ENCODE peak calls at places on chromosomes 1 and 21, in eight cellular contexts. T is DMS53; D is amniotic stem cell; R is endothelial cell; Y is mammary epithelial cell; A is RCC 7860; B is naive thymus-derived CD4-positive, alpha-beta T cell; C is MM.1S. E is an unnamed sample.

GRCh38 chr1:41313661-41314131 is 47.5 kb upstream of the FOXO6 start:
- DNase-seq in T (peak), D (no peak), R (peak), Y (no peak), A (no peak), B (no peak), C (no peak), E (peak)

GRCh38 chr21:17441370-17441769 is 71.5 kb upstream of the CXADR start:
- DNase-seq in T (no peak), D (no peak), R (no peak), Y (peak), A (no peak), B (no peak), C (no peak), E (peak)

GRCh38 chr21:43721939-43722338 is 3.0 kb downstream of the PDXK start:
- DNase-seq in T (no peak), D (no peak), R (no peak), Y (no peak), A (no peak), B (no peak), C (no peak), E (no peak)

GRCh38 chr1:39407496-39407888 is 83.9 kb upstream of the BMP8A start:
- DNase-seq in T (peak), D (no peak), R (no peak), Y (no peak), A (no peak), B (no peak), C (peak), E (no peak)

GRCh38 chr1:201357211-201357610 is 20.3 kb downstream of the TNNT2 start:
- DNase-seq in T (no peak), D (no peak), R (no peak), Y (no peak), A (no peak), B (no peak), C (no peak), E (no peak)

GRCh38 chr1:177334856-177335255 is 164.1 kb downstream of the BRINP2 start:
- DNase-seq in T (no peak), D (no peak), R (no peak), Y (no peak), A (no peak), B (no peak), C (no peak), E (no peak)

GRCh38 chr1:19392221-19392620 is 80.1 kb downstream of the SLC66A1 start:
- DNase-seq in T (no peak), D (no peak), R (no peak), Y (no peak), A (no peak), B (no peak), C (no peak), E (no peak)

GRCh38 chr21:29125979-29126378 is 4.5 kb upstream of the MAP3K7CL start:
- DNase-seq in T (no peak), D (no peak), R (no peak), Y (no peak), A (no peak), B (no peak), C (no peak), E (no peak)

GRCh38 chr1:160550572-160551034 is 27.5 kb upstream of the SLAMF6 start:
- DNase-seq in T (peak), D (no peak), R (no peak), Y (no peak), A (no peak), B (peak), C (peak), E (peak)

GRCh38 chr1:226652613-226653012 is 86.5 kb downstream of the ITPKB start:
- DNase-seq in T (no peak), D (no peak), R (no peak), Y (no peak), A (no peak), B (no peak), C (no peak), E (peak)

GRCh38 chr1:228781161-228781771 is 46.0 kb downstream of the RHOU start:
- DNase-seq in T (no peak), D (no peak), R (no peak), Y (no peak), A (no peak), B (no peak), C (no peak), E (peak)

GRCh38 chr1:206933333-206933945 is 11.7 kb upstream of the FCMR start:
- DNase-seq in T (peak), D (no peak), R (peak), Y (no peak), A (no peak), B (peak), C (peak), E (peak)

GRCh38 chr21:46081022-46081861 is 16.7 kb upstream of the COL6A2 start:
- DNase-seq in T (no peak), D (no peak), R (no peak), Y (no peak), A (no peak), B (no peak), C (no peak), E (no peak)

GRCh38 chr1:17755120-17755519 is at the start of gene ACTL8:
- DNase-seq in T (peak), D (no peak), R (peak), Y (no peak), A (no peak), B (no peak), C (no peak), E (peak)

GRCh38 chr1:95086949-95087533 is 14.3 kb upstream of the ALG14 start:
- DNase-seq in T (peak), D (peak), R (peak), Y (peak), A (peak), B (no peak), C (no peak), E (no peak)

GRCh38 chr1:167273027-167273800 is 52.5 kb downstream of the POU2F1 start:
- DNase-seq in T (no peak), D (no peak), R (no peak), Y (peak), A (peak), B (no peak), C (no peak), E (peak)

GRCh38 chr1:116668277-116668676 is 744 bp upstream of the IGSF3 start:
- DNase-seq in T (no peak), D (no peak), R (no peak), Y (no peak), A (no peak), B (no peak), C (no peak), E (no peak)

GRCh38 chr21:45421071-45421845 is 16.3 kb downstream of the COL18A1 start:
- DNase-seq in T (peak), D (no peak), R (no peak), Y (peak), A (no peak), B (no peak), C (no peak), E (peak)

GRCh38 chr1:33072707-33073106 is 8.2 kb upstream of the AZIN2 start:
- DNase-seq in T (no peak), D (no peak), R (no peak), Y (no peak), A (no peak), B (no peak), C (no peak), E (no peak)

GRCh38 chr1:201584510-201584991 is 45.6 kb downstream of the NAV1 start:
- DNase-seq in T (no peak), D (no peak), R (no peak), Y (no peak), A (peak), B (no peak), C (no peak), E (no peak)

GRCh38 chr1:184387871-184388670 is 1.2 kb downstream of the C1orf21 start:
- DNase-seq in T (peak), D (peak), R (peak), Y (peak), A (peak), B (no peak), C (peak), E (peak)

GRCh38 chr1:209648931-209649776 is 3.1 kb downstream of the LAMB3 start:
- DNase-seq in T (peak), D (peak), R (no peak), Y (peak), A (peak), B (no peak), C (no peak), E (peak)

GRCh38 chr1:199684686-199685273 is 342.7 kb upstream of the NR5A2 start:
- DNase-seq in T (peak), D (peak), R (peak), Y (peak), A (peak), B (peak), C (peak), E (peak)

E was measured in NCI-H69.